ENCODE peak calls at places on chromosome X, in eight cellular contexts. J is T-helper 1 cell; F is GM04504; T is activated gamma-delta T cell treated with anti-CD3 and anti-CD28 coated beads, Interleukin-2, amount 50 U/mL, for 16 hours; Z is Daoy; Y is CD8-positive, alpha-beta T cell; U is T47D; G is adipocyte. Q is an unnamed sample.

GRCh38 chrX:154321624-154322023 is 26.0 kb downstream of the TKTL1 start:
- DNase-seq in J (no peak), F (no peak), T (no peak), Z (no peak), Y (no peak), U (peak; percentile 57), G (no peak), Q (peak; percentile 42)

GRCh38 chrX:12971282-12972003 is 3.5 kb upstream of the TMSB4X start:
- DNase-seq in J (no peak), F (no peak), T (no peak), Z (no peak), Y (peak; percentile 67), U (peak; percentile 78), G (no peak), Q (no peak)

GRCh38 chrX:63418211-63418610 is 67.1 kb upstream of the SPIN4 start:
- DNase-seq in J (no peak), F (no peak), T (no peak), Z (no peak), Y (no peak), U (no peak), G (no peak), Q (no peak)

GRCh38 chrX:4043951-4044350 is 330.5 kb upstream of the PRKX start:
- DNase-seq in J (no peak), F (no peak), T (no peak), Z (no peak), Y (no peak), U (no peak), G (no peak), Q (no peak)

GRCh38 chrX:38627683-38628082 is 66.3 kb downstream of the TSPAN7 start:
- DNase-seq in J (no peak), F (no peak), T (no peak), Z (peak; percentile 3), Y (no peak), U (peak; percentile 9), G (no peak), Q (peak; percentile 16)

GRCh38 chrX:42664706-42665105 is 113.3 kb downstream of the PPP1R2C start:
- DNase-seq in J (no peak), F (no peak), T (no peak), Z (no peak), Y (no peak), U (no peak), G (no peak), Q (no peak)

GRCh38 chrX:115029869-115030564 is 12.6 kb upstream of the IL13RA2 start:
- DNase-seq in J (no peak), F (no peak), T (no peak), Z (no peak), Y (no peak), U (no peak), G (peak; percentile 36), Q (peak; percentile 34)

GRCh38 chrX:117936162-117936561 is 180.4 kb downstream of the KLHL13 start:
- DNase-seq in J (no peak), F (no peak), T (no peak), Z (peak; percentile 0), Y (no peak), U (peak; percentile 3), G (no peak), Q (no peak)

GRCh38 chrX:47751670-47752069 is 85.0 kb upstream of the ZNF81 start:
- DNase-seq in J (no peak), F (no peak), T (no peak), Z (peak; percentile 27), Y (no peak), U (peak; percentile 67), G (peak; percentile 8), Q (peak; percentile 21)

GRCh38 chrX:44305921-44306320 is 37.6 kb downstream of the EFHC2 start:
- DNase-seq in J (no peak), F (no peak), T (no peak), Z (peak; percentile 2), Y (no peak), U (no peak), G (no peak), Q (no peak)